ENCODE peak calls at places on chromosome 16, in four cellular contexts. S is A549, V is K562, X is HepG2. W is an unnamed sample.

GRCh38 chr16:10625595-10626357 is 45.4 kb upstream of the EMP2 start:
- DNase-seq in X (peak), V (no peak), S (peak), W (peak)

GRCh38 chr16:13070268-13070667 is 168.9 kb downstream of the SHISA9 start:
- DNase-seq in S (no peak), V (no peak), X (no peak), W (no peak)

GRCh38 chr16:10180042-10180770 is 2.0 kb downstream of the GRIN2A start:
- DNase-seq in V (no peak), X (no peak), S (no peak), W (no peak)

GRCh38 chr16:9016824-9017223 is 53.1 kb upstream of the USP7 start:
- DNase-seq in S (no peak), X (no peak), V (no peak), W (no peak)

GRCh38 chr16:26717826-26718225 is 348.9 kb upstream of the C16orf82 start:
- DNase-seq in S (no peak), V (no peak), X (no peak), W (no peak)

GRCh38 chr16:31135535-31136286 is at the start of gene PRSS8:
- DNase-seq in V (peak), X (no peak), S (no peak), W (no peak)

GRCh38 chr16:68328151-68328859 is 17.5 kb downstream of the PRMT7 start:
- DNase-seq in V (peak), X (peak), S (peak), W (peak)

GRCh38 chr16:85309656-85310587 is 197.7 kb upstream of the CIBAR2 start:
- DNase-seq in S (no peak), X (peak), V (peak), W (no peak)

GRCh38 chr16:88497561-88498420 is 44.7 kb downstream of the ZFPM1 start:
- DNase-seq in X (no peak), V (peak), S (no peak), W (peak)

GRCh38 chr16:27428035-27428785 is 26.2 kb downstream of the IL21R start:
- DNase-seq in V (no peak), X (no peak), S (no peak), W (no peak)

GRCh38 chr16:20866161-20866772 is 33.9 kb downstream of the DCUN1D3 start:
- DNase-seq in X (peak), V (peak), S (peak), W (peak)

GRCh38 chr16:15518412-15519351 is 84.3 kb downstream of the BMERB1 start:
- DNase-seq in X (no peak), S (peak), V (no peak), W (peak)

GRCh38 chr16:55949518-55949917 is 74.3 kb upstream of the CES5A start:
- DNase-seq in V (no peak), S (no peak), X (no peak), W (peak)
- TF ChIP-seq MAZ in V (no peak), S (no peak), X (no peak), W (no peak)

DNA sequence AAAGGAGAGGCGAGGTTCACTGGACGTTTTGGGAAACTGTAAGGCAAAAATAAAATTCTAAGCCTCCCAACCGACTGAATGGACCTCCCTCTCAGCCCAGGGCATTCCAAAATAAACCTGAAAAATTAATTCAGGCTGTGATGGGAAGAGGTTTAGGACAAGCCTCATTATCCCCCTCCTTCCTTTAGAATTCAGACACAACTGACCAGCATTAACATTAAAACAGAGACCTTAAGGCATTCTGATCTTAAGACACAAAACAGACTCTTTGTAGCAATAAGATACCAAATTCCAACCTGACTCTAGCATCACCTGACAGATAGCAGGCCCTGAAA is 298 bp upstream of the LDHD start:
- DNase-seq in V (no peak), X (no peak), S (no peak), W (no peak)
- TF ChIP-seq MAZ in V (no peak), X (no peak), S (no peak), W (no peak)

GRCh38 chr16:57308041-57308440 is 23.6 kb upstream of the PLLP start:
- DNase-seq in S (no peak), V (no peak), X (no peak), W (no peak)
- TF ChIP-seq MAZ in S (no peak), V (no peak), X (peak), W (no peak)

GRCh38 chr16:4404247-4404966 is 12.0 kb downstream of the CORO7 start:
- DNase-seq in S (peak), V (peak), X (peak), W (no peak)
- TF ChIP-seq MAZ in S (no peak), V (no peak), X (no peak), W (no peak)

W was measured in IMR-90.